ENCODE peak calls at places on chromosome 11, in eight cellular contexts. One of them, this sample, is unnamed.

GRCh38 chr11:100731471-100731870 is 44.4 kb downstream of the ARHGAP42 start:
- DNase-seq in H7: no peak
- DNase-seq in endothelial cell of umbilical vein: no peak
- DNase-seq in amygdala: no peak
- DNase-seq in heart right ventricle: no peak
- DNase-seq in kidney tubule cell: no peak
- DNase-seq in HS-5: no peak
- DNase-seq in mucosa of descending colon: no peak
- DNase-seq in this sample: no peak

GRCh38 chr11:67495234-67496005 is 9.7 kb downstream of the PITPNM1 start:
- DNase-seq in H7: no peak
- DNase-seq in endothelial cell of umbilical vein: no peak
- DNase-seq in amygdala: no peak
- DNase-seq in heart right ventricle: no peak
- DNase-seq in kidney tubule cell: no peak
- DNase-seq in HS-5: no peak
- DNase-seq in mucosa of descending colon: no peak
- DNase-seq in this sample: no peak

GRCh38 chr11:11976476-11977187 is 31.8 kb downstream of the DKK3 start:
- DNase-seq in H7: peak
- DNase-seq in endothelial cell of umbilical vein: peak
- DNase-seq in amygdala: no peak
- DNase-seq in heart right ventricle: no peak
- DNase-seq in kidney tubule cell: peak
- DNase-seq in HS-5: no peak
- DNase-seq in mucosa of descending colon: peak
- DNase-seq in this sample: peak

GRCh38 chr11:1036303-1036923 is at the start of gene MUC6:
- DNase-seq in H7: no peak
- DNase-seq in endothelial cell of umbilical vein: no peak
- DNase-seq in amygdala: no peak
- DNase-seq in heart right ventricle: no peak
- DNase-seq in kidney tubule cell: no peak
- DNase-seq in HS-5: no peak
- DNase-seq in mucosa of descending colon: no peak
- DNase-seq in this sample: no peak

GRCh38 chr11:115720537-115721308 is 216.5 kb upstream of the CADM1 start:
- DNase-seq in H7: no peak
- DNase-seq in endothelial cell of umbilical vein: no peak
- DNase-seq in amygdala: no peak
- DNase-seq in heart right ventricle: no peak
- DNase-seq in kidney tubule cell: no peak
- DNase-seq in HS-5: no peak
- DNase-seq in mucosa of descending colon: no peak
- DNase-seq in this sample: no peak

GRCh38 chr11:66632952-66633351 is 5.6 kb upstream of the RBM4 start:
- DNase-seq in H7: no peak
- DNase-seq in endothelial cell of umbilical vein: no peak
- DNase-seq in amygdala: no peak
- DNase-seq in heart right ventricle: no peak
- DNase-seq in kidney tubule cell: no peak
- DNase-seq in HS-5: no peak
- DNase-seq in mucosa of descending colon: no peak
- DNase-seq in this sample: no peak

GRCh38 chr11:134724106-134724778 is 312.2 kb upstream of the B3GAT1 start:
- DNase-seq in H7: no peak
- DNase-seq in endothelial cell of umbilical vein: no peak
- DNase-seq in amygdala: no peak
- DNase-seq in heart right ventricle: no peak
- DNase-seq in kidney tubule cell: no peak
- DNase-seq in HS-5: no peak
- DNase-seq in mucosa of descending colon: no peak
- DNase-seq in this sample: no peak

GRCh38 chr11:77634724-77635123 is 2.9 kb downstream of the CLNS1A start:
- DNase-seq in H7: no peak
- DNase-seq in endothelial cell of umbilical vein: no peak
- DNase-seq in amygdala: no peak
- DNase-seq in heart right ventricle: no peak
- DNase-seq in kidney tubule cell: no peak
- DNase-seq in HS-5: no peak
- DNase-seq in mucosa of descending colon: no peak
- DNase-seq in this sample: no peak

GRCh38 chr11:3905080-3905953 is 49.9 kb downstream of the STIM1 start:
- DNase-seq in H7: peak
- DNase-seq in endothelial cell of umbilical vein: no peak
- DNase-seq in amygdala: no peak
- DNase-seq in heart right ventricle: no peak
- DNase-seq in kidney tubule cell: peak
- DNase-seq in HS-5: peak
- DNase-seq in mucosa of descending colon: no peak
- DNase-seq in this sample: peak

GRCh38 chr11:66727883-66728759 is 895 bp downstream of the SPTBN2 start:
- DNase-seq in H7: peak
- DNase-seq in endothelial cell of umbilical vein: no peak
- DNase-seq in amygdala: no peak
- DNase-seq in heart right ventricle: no peak
- DNase-seq in kidney tubule cell: no peak
- DNase-seq in HS-5: no peak
- DNase-seq in mucosa of descending colon: peak
- DNase-seq in this sample: peak

GRCh38 chr11:2415601-2416380 is 15.2 kb downstream of the TSSC4 start:
- DNase-seq in H7: no peak
- DNase-seq in endothelial cell of umbilical vein: no peak
- DNase-seq in amygdala: no peak
- DNase-seq in heart right ventricle: no peak
- DNase-seq in kidney tubule cell: no peak
- DNase-seq in HS-5: no peak
- DNase-seq in mucosa of descending colon: no peak
- DNase-seq in this sample: no peak

GRCh38 chr11:119368121-119369034 is 13.1 kb downstream of the USP2 start:
- DNase-seq in H7: no peak
- DNase-seq in endothelial cell of umbilical vein: no peak
- DNase-seq in amygdala: no peak
- DNase-seq in heart right ventricle: peak
- DNase-seq in kidney tubule cell: peak
- DNase-seq in HS-5: no peak
- DNase-seq in mucosa of descending colon: peak
- DNase-seq in this sample: peak

GRCh38 chr11:64850979-64851567 is 6.6 kb upstream of the CDC42BPG start:
- DNase-seq in H7: peak
- DNase-seq in endothelial cell of umbilical vein: no peak
- DNase-seq in amygdala: no peak
- DNase-seq in heart right ventricle: no peak
- DNase-seq in kidney tubule cell: no peak
- DNase-seq in HS-5: no peak
- DNase-seq in mucosa of descending colon: peak
- DNase-seq in this sample: peak

GRCh38 chr11:113184498-113184897 is 129.9 kb upstream of the TTC12 start:
- DNase-seq in H7: no peak
- DNase-seq in endothelial cell of umbilical vein: no peak
- DNase-seq in amygdala: no peak
- DNase-seq in heart right ventricle: no peak
- DNase-seq in kidney tubule cell: peak
- DNase-seq in HS-5: peak
- DNase-seq in mucosa of descending colon: no peak
- DNase-seq in this sample: no peak

GRCh38 chr11:63738720-63739360 is 29.7 kb downstream of the ZFTA start:
- DNase-seq in H7: peak
- DNase-seq in endothelial cell of umbilical vein: peak
- DNase-seq in amygdala: peak
- DNase-seq in heart right ventricle: peak
- DNase-seq in kidney tubule cell: peak
- DNase-seq in HS-5: peak
- DNase-seq in mucosa of descending colon: peak
- DNase-seq in this sample: peak

GRCh38 chr11:33515347-33515746 is 185.3 kb downstream of the C11orf91 start:
- DNase-seq in H7: no peak
- DNase-seq in endothelial cell of umbilical vein: no peak
- DNase-seq in amygdala: no peak
- DNase-seq in heart right ventricle: peak
- DNase-seq in kidney tubule cell: peak
- DNase-seq in HS-5: no peak
- DNase-seq in mucosa of descending colon: no peak
- DNase-seq in this sample: no peak

GRCh38 chr11:61820174-61820573 is 3.4 kb upstream of the FADS1 start:
- DNase-seq in H7: no peak
- DNase-seq in endothelial cell of umbilical vein: no peak
- DNase-seq in amygdala: no peak
- DNase-seq in heart right ventricle: no peak
- DNase-seq in kidney tubule cell: peak
- DNase-seq in HS-5: no peak
- DNase-seq in mucosa of descending colon: no peak
- DNase-seq in this sample: no peak

GRCh38 chr11:82270870-82271269 is 462.8 kb downstream of the FAM181B start:
- DNase-seq in H7: no peak
- DNase-seq in endothelial cell of umbilical vein: no peak
- DNase-seq in amygdala: no peak
- DNase-seq in heart right ventricle: no peak
- DNase-seq in kidney tubule cell: no peak
- DNase-seq in HS-5: no peak
- DNase-seq in mucosa of descending colon: no peak
- DNase-seq in this sample: no peak

This sample was measured in transverse colon.